ENCODE peak calls at places on chromosomes 16 and 17, in nine cellular contexts. R is activated CD4-positive, alpha-beta T cell treated with anti-CD3 and anti-CD28 coated beads for 1 hour; V is endothelial cell; D is germinal center; U is activated T-cell treated with anti-CD3 and anti-CD28 coated beads, Interleukin-2, amount 50 U/mL, for 72 hours; I is DMS79; O is kidney glomerular epithelial cell; H is RPMI8226; Y is left cardiac atrium. L is an unnamed sample.

GRCh38 chr16:56647641-56648431 is 3.9 kb upstream of the MT1B start:
- DNase-seq in H (no peak), V (no peak), O (no peak), D (no peak), U (no peak), Y (no peak), R (no peak), I (no peak), L (no peak)

GRCh38 chr16:56673916-56674315 is 4.3 kb downstream of the MT1H start:
- DNase-seq in Y (no peak), D (no peak), O (peak), V (peak), I (no peak), H (peak), R (no peak), U (no peak), L (peak)

GRCh38 chr16:58679763-58680162 is 4.8 kb downstream of the SLC38A7 start:
- DNase-seq in V (no peak), H (no peak), I (no peak), U (no peak), O (no peak), Y (no peak), R (no peak), D (no peak), L (no peak)

GRCh38 chr16:4693956-4694663 is 748 bp downstream of the NUDT16L1 start:
- DNase-seq in O (no peak), R (peak), D (peak), V (peak), H (peak), I (no peak), Y (peak), U (peak), L (peak)

GRCh38 chr16:68300736-68301459 is 9.8 kb downstream of the SLC7A6OS start:
- DNase-seq in Y (no peak), I (no peak), R (no peak), U (no peak), V (no peak), H (no peak), D (no peak), O (no peak), L (no peak)

GRCh38 chr16:89670496-89671431 is 13.1 kb downstream of the SPATA33 start:
- DNase-seq in O (no peak), V (no peak), D (no peak), R (no peak), U (no peak), Y (peak), I (no peak), H (no peak), L (no peak)

GRCh38 chr16:81994485-81994884 is 16.8 kb downstream of the SDR42E1 start:
- DNase-seq in U (no peak), I (no peak), V (no peak), H (peak), R (no peak), O (no peak), D (peak), Y (no peak), L (peak)

GRCh38 chr17:29514792-29515191 is 52.0 kb downstream of the ABHD15 start:
- DNase-seq in O (no peak), U (no peak), D (no peak), V (no peak), I (no peak), R (no peak), Y (no peak), H (no peak), L (no peak)

GRCh38 chr16:74623214-74623842 is 16.4 kb upstream of the GLG1 start:
- DNase-seq in V (no peak), Y (no peak), D (peak), O (no peak), I (no peak), U (no peak), H (peak), R (no peak), L (peak)

GRCh38 chr17:59561042-59561441 is 4.4 kb upstream of the DHX40 start:
- DNase-seq in O (no peak), Y (no peak), V (peak), H (peak), I (no peak), R (no peak), U (no peak), D (peak), L (peak)

GRCh38 chr16:9599415-9600110 is 508.1 kb downstream of the HAPSTR1 start:
- DNase-seq in V (no peak), I (no peak), O (no peak), Y (no peak), H (no peak), U (no peak), R (no peak), D (no peak), L (no peak)

GRCh38 chr17:68611353-68612227 is 10.4 kb upstream of the FAM20A start:
- DNase-seq in V (no peak), Y (no peak), O (no peak), D (no peak), R (no peak), I (no peak), U (no peak), H (no peak), L (no peak)

GRCh38 chr17:17816240-17816814 is 20.5 kb downstream of the SREBF1 start:
- DNase-seq in O (no peak), H (no peak), R (no peak), V (no peak), I (no peak), U (no peak), D (no peak), Y (no peak), L (no peak)

GRCh38 chr16:84497836-84498610 is 6.4 kb downstream of the MEAK7 start:
- DNase-seq in Y (no peak), D (no peak), U (no peak), V (no peak), O (no peak), R (no peak), I (no peak), H (no peak), L (no peak)

GRCh38 chr17:249236-249993 is 68.0 kb upstream of the DOC2B start:
- DNase-seq in I (no peak), V (no peak), U (no peak), D (no peak), Y (peak), H (no peak), R (no peak), O (no peak), L (no peak)

GRCh38 chr17:33039874-33040273 is 48.2 kb downstream of the SPACA3 start:
- DNase-seq in V (no peak), O (peak), R (no peak), U (no peak), I (no peak), H (no peak), Y (no peak), D (no peak), L (no peak)